ENCODE peak calls at places on chromosomes 16 and 17, in seven cellular contexts. F, E, A, Y, J, N and I are unnamed samples.

GRCh38 chr17:10702574-10702973 is 5.2 kb downstream of the ADPRM start:
- DNase-seq in N (no peak), J (no peak), Y (no peak), F (peak; percentile 30), E (no peak), A (peak; percentile 52), I (peak; percentile 27)

GRCh38 chr17:48551601-48552452 is 6.9 kb upstream of the HOXB2 start:
- DNase-seq in F (no peak), E (no peak), A (peak; percentile 32), N (no peak), J (no peak), Y (no peak), I (no peak)

GRCh38 chr16:66014221-66014620 is 352.3 kb upstream of the CDH5 start:
- DNase-seq in Y (no peak), J (no peak), A (no peak), E (no peak), F (no peak), N (no peak), I (no peak)

GRCh38 chr16:27224741-27225300 is 21.5 kb downstream of the KDM8 start:
- DNase-seq in F (no peak), J (no peak), E (no peak), Y (peak; percentile 19), N (no peak), A (no peak), I (no peak)

GRCh38 chr16:57920215-57920890 is 50.6 kb downstream of the CNGB1 start:
- DNase-seq in N (no peak), J (no peak), Y (no peak), A (no peak), F (no peak), E (no peak), I (no peak)

GRCh38 chr17:75110307-75110937 is 653 bp downstream of the ARMC7 start:
- DNase-seq in E (peak; percentile 51), F (no peak), J (no peak), N (no peak), A (no peak), Y (peak; percentile 49), I (no peak)

GRCh38 chr17:74646231-74646630 is 22.7 kb upstream of the CD300E start:
- DNase-seq in A (no peak), Y (no peak), E (no peak), F (peak; percentile 2), J (no peak), N (no peak), I (no peak)

GRCh38 chr17:75649687-75650086 is 16.5 kb downstream of the SMIM5 start:
- DNase-seq in N (no peak), Y (no peak), F (no peak), E (no peak), A (no peak), J (no peak), I (no peak)

GRCh38 chr17:57722704-57723043 is 22.4 kb downstream of the CCDC182 start:
- DNase-seq in A (no peak), F (no peak), E (no peak), J (no peak), Y (no peak), N (no peak), I (no peak)

GRCh38 chr17:69084911-69085310 is 24.2 kb upstream of the ABCA9 start:
- DNase-seq in E (no peak), F (no peak), N (no peak), A (no peak), Y (no peak), J (no peak), I (no peak)

GRCh38 chr17:41678411-41678906 is 10.2 kb upstream of the EIF1 start:
- DNase-seq in F (no peak), N (no peak), A (peak; percentile 9), E (no peak), J (no peak), Y (no peak), I (no peak)

DNA sequence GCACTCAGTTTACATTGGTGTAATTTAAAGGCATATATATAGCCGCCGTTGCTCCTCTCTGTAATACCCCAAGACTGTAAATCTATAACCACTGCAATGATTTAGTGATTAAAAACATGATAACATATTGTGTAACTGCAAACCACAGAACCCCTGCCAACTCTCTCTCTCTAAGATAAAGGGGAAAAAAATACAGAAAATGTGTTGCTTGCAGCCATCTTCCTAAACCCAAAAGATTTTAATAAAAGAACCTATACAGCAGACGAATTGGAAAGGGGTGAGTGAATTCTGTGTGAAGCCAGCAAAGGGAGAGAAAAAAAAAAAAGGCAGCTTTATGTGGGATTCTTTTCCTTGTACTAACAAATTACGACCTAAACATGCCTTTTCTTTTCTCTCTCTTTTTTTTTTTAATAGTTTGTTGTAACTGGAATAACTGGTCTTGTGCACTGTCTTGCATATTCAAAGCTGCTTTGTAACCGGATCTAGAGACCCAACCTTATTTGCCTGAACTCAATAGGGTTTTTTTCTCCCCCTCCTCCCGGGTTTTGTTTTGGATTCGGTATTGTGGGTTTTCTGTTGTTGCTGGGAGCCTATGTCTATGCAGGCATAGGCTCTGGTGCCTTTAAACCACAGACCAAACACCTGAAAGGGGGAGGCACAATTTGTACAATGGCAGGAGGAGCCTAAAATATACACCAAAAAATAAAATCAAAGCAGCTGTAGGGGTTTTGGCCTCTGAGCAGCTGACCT is 7.0 kb upstream of the ZFHX3 start:
- DNase-seq in F (no peak), Y (no peak), N (no peak), J (no peak), E (no peak), A (peak; percentile 77), I (peak; percentile 64)
- H3K4me3 ChIP-seq in F (peak overlapping the region; percentile 68), Y (no peak overlapping the region), N (peak overlapping the region; percentile 88), J (peak overlapping the region; percentile 73), E (no peak overlapping the region), A (peak overlapping the region; percentile 7), I (peak overlapping the region; percentile 21)

DNA sequence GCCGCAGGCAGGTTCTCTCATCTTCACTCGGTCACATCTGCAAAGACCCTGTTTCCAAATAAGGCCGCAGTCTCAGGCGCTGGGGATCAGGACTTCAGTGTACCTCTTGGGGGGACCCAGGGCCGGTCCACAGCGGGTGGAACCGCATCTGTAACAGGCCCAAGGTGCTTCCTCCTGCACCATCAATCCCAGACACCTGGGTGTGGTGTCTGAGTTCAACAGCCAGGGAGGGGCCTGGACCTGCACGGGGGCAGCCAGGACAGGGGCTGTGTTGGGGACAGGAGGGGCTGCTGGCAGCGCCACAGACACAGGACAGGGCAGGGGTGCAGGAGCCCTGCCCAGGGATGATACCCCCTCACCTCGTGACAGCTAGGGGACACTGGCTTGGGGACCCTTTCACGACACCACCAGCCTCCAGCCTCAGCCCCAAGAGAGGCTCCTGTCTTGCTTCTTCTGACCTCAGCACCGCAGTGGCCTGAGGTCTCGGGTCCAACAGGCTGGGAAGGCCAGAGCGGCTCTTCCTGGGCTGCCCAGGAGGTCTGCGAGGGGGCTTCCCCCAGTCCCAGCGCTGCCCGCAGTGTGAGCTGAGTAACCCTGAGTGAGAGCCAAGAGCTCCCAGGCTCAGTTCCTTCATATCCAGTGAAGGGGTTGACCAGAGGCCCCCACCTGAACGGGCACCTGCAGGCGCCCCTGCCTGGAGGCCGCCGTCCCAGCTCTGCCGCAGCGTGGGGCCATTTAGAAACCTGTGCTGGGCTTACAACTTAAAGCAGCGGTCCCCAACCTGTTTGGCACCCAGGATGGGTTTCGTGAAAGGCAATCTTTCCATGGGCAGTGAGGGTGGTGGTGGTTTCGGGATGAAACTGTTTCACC is 30.7 kb upstream of the BAHCC1 start:
- DNase-seq in J (no peak), E (peak; percentile 31), Y (no peak), A (no peak), N (no peak), F (no peak), I (no peak)
- H3K4me3 ChIP-seq in J (peak overlapping the region; percentile 33), E (no peak overlapping the region), Y (no peak overlapping the region), A (no peak overlapping the region), N (peak overlapping the region; percentile 59), F (no peak overlapping the region), I (no peak overlapping the region)

GRCh38 chr17:63694229-63694973 is 5.5 kb downstream of the LIMD2 start:
- DNase-seq in A (no peak), Y (no peak), E (no peak), J (no peak), F (no peak), N (no peak), I (no peak)

GRCh38 chr17:63693411-63694113 is 6.4 kb downstream of the LIMD2 start:
- DNase-seq in E (no peak), Y (no peak), A (no peak), J (no peak), N (no peak), F (no peak), I (no peak)

GRCh38 chr17:63695889-63696288 is 4.0 kb downstream of the LIMD2 start:
- DNase-seq in A (no peak), Y (no peak), F (no peak), J (no peak), N (no peak), E (no peak), I (no peak)

GRCh38 chr17:63696381-63696961 is 3.5 kb downstream of the LIMD2 start:
- DNase-seq in F (no peak), N (no peak), J (no peak), E (peak; percentile 28), Y (no peak), A (no peak), I (no peak)

DNA sequence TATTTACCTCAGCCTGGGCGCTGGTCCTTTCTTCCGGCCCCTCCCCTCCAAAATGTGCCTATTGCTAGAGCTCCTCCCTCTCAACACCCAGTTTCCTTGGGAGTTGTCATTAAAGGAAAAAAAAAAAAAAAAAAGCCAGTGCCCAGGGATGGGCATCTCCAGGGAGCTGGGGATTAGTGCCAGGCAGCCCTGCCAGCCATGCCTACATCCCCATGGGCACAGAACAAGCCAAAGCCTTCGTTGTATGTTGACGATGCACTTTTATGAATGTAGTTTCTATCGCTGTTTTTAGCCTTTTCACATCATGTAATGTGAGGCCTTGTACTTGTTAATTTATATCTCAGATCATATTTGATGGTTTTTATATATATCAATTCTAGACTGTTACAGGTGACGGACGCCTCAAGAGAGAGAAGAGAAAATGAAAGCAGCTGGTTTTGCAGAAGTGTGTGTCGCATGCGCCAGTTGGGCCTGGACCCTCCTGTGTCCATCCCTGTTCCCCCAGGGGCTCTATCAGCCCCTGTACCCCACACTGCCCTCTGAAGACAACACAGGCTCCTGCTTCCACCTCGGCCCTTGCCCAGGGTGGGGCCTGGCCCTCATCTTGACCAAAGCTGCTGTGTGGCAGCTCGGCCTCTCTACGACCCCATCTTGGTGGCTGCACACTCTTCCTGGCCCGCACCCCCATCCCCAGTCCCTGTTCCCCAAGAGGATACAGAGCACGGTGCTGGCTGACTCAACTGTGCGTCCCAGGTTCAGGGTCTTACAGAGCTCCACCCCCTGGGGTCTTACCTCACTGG is 4.8 kb downstream of the LIMD2 start:
- DNase-seq in A (no peak), Y (no peak), J (no peak), N (no peak), F (no peak), E (no peak), I (no peak)
- H3K4me3 ChIP-seq in A (no peak overlapping the region), Y (no peak overlapping the region), J (no peak overlapping the region), N (no peak overlapping the region), F (no peak overlapping the region), E (no peak overlapping the region), I (no peak overlapping the region)

DNA sequence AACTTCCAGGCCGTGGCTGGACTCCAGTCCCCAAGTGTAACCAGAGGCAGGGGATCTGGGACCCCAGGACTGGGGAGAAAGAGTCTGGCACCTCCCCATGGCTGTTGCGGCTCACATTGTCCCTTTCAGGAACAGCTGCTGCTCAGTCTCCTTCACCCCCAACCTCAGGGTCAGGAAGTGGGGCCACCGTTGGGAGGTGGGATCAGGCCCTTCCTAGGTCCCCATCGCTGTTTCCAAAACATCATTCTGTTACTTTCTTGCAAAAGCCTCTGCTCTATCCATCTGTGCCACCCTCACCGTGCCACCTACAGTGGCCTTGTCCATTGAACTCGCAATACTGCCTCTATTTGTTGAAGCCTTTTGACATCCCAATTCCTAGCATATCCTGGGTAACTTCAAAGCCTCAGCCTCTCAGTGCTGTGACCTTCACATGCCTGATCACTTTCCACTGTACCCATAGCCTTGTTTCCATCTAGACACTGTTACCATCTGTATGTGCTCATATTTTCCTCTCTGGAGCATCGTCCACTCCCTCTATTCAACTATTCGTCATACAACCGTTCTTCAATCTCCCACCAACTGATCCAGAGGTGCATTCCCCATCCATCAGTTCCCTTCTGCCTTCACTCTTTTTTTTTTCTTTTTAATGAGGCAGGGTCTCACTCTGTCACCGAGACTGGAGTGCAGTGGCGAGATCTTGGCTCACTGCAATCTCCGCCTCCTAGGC is 15.0 kb upstream of the SRCIN1 start:
- DNase-seq in A (no peak), F (no peak), Y (no peak), E (no peak), J (no peak), N (peak; percentile 52), I (no peak)
- H3K4me3 ChIP-seq in A (no peak overlapping the region), F (no peak overlapping the region), Y (no peak overlapping the region), E (no peak overlapping the region), J (no peak overlapping the region), N (no peak overlapping the region), I (no peak overlapping the region)